ENCODE peak calls at places on chromosomes 5 and 9, in ten cellular contexts. B, F, K, N, L, Q, U, C, M and A are unnamed samples.

GRCh38 chr9:73166453-73166852 is 14.8 kb downstream of the ANXA1 start:
- DNase-seq in C (no peak), F (no peak), U (no peak), M (no peak), Q (no peak), B (no peak), N (no peak), L (no peak), K (no peak), A (no peak)

GRCh38 chr5:43038523-43038989 is 1.6 kb downstream of the ANXA2R start:
- DNase-seq in Q (no peak), M (no peak), U (no peak), L (no peak), N (peak), B (peak), F (peak), K (peak), C (peak), A (peak)

GRCh38 chr5:24598926-24599325 is 45.9 kb downstream of the CDH10 start:
- DNase-seq in F (no peak), U (no peak), K (no peak), L (no peak), C (no peak), N (no peak), Q (no peak), B (no peak), M (no peak), A (no peak)

GRCh38 chr9:132762896-132763295 is 92.6 kb downstream of the GTF3C4 start:
- DNase-seq in N (no peak), C (no peak), L (no peak), K (no peak), Q (no peak), B (no peak), F (no peak), M (no peak), U (no peak), A (no peak)

GRCh38 chr9:105064248-105065118 is 136.5 kb upstream of the ABCA1 start:
- DNase-seq in M (no peak), B (peak), Q (peak), C (peak), U (peak), F (peak), K (no peak), N (peak), L (no peak), A (no peak)

GRCh38 chr5:109410389-109411174 is 808 bp upstream of the PJA2 start:
- DNase-seq in U (peak), N (peak), Q (peak), B (peak), F (peak), L (peak), M (peak), K (peak), C (peak), A (no peak)

GRCh38 chr5:159935946-159936345 is 19.7 kb downstream of the ADRA1B start:
- DNase-seq in C (no peak), U (no peak), L (no peak), F (no peak), N (no peak), B (no peak), M (no peak), Q (no peak), K (no peak), A (no peak)

GRCh38 chr9:20838218-20838617 is 154.2 kb downstream of the FOCAD start:
- DNase-seq in B (no peak), N (no peak), C (peak), L (no peak), F (no peak), U (no peak), Q (no peak), K (no peak), M (no peak), A (no peak)

GRCh38 chr9:93827545-93828330 is 127.4 kb downstream of the BARX1 start:
- DNase-seq in U (no peak), K (no peak), Q (peak), N (peak), M (no peak), F (peak), C (peak), L (no peak), B (peak), A (peak)

GRCh38 chr5:59092758-59093157 is 509.9 kb downstream of the RAB3C start:
- DNase-seq in N (no peak), K (no peak), B (no peak), C (no peak), Q (no peak), L (no peak), F (no peak), M (no peak), U (no peak), A (no peak)

GRCh38 chr9:136345281-136346156 is 18.0 kb downstream of the DNLZ start:
- DNase-seq in N (no peak), K (no peak), F (peak), M (no peak), B (peak), U (no peak), L (no peak), C (peak), Q (no peak), A (no peak)
- H3K4me3 ChIP-seq in N (no peak), K (no peak), F (no peak), M (no peak), B (no peak), U (no peak), L (no peak), C (no peak), Q (no peak), A (no peak)

GRCh38 chr5:175894251-175894650 is 22.9 kb downstream of the CPLX2 start:
- DNase-seq in B (no peak), M (no peak), L (no peak), F (no peak), C (no peak), K (no peak), Q (no peak), U (no peak), N (no peak), A (no peak)

GRCh38 chr5:175894805-175895204 is 23.4 kb downstream of the CPLX2 start:
- DNase-seq in U (no peak), N (peak), L (no peak), Q (no peak), C (no peak), B (no peak), K (no peak), M (no peak), F (no peak), A (no peak)

GRCh38 chr5:175889910-175890684 is 18.7 kb downstream of the CPLX2 start:
- DNase-seq in M (no peak), Q (no peak), C (no peak), B (no peak), U (no peak), K (no peak), L (no peak), F (no peak), N (no peak), A (no peak)

GRCh38 chr5:175893466-175893865 is 22.1 kb downstream of the CPLX2 start:
- DNase-seq in L (no peak), M (no peak), C (no peak), N (no peak), F (no peak), U (no peak), Q (no peak), K (no peak), B (no peak), A (no peak)

GRCh38 chr5:175892401-175892800 is 21.0 kb downstream of the CPLX2 start:
- DNase-seq in U (no peak), C (no peak), M (no peak), Q (no peak), K (no peak), F (peak), N (no peak), L (no peak), B (no peak), A (no peak)
- H3K4me3 ChIP-seq in U (no peak), C (no peak), M (no peak), Q (no peak), K (no peak), F (no peak), N (no peak), L (no peak), B (no peak), A (no peak)

GRCh38 chr5:75729321-75729720 is 12.1 kb upstream of the POC5 start:
- DNase-seq in Q (no peak), F (no peak), C (peak), M (no peak), N (no peak), B (peak), U (no peak), K (no peak), L (no peak), A (no peak)
- H3K4me3 ChIP-seq in Q (peak), F (no peak), C (no peak), M (no peak), N (no peak), B (no peak), U (no peak), K (no peak), L (no peak), A (no peak)

GRCh38 chr9:114929166-114929565 is 1.2 kb downstream of the TNFSF8 start:
- DNase-seq in K (no peak), N (peak), U (no peak), F (no peak), Q (no peak), M (no peak), L (no peak), B (no peak), C (no peak), A (peak)
- H3K4me3 ChIP-seq in K (peak), N (peak), U (no peak), F (no peak), Q (no peak), M (peak), L (no peak), B (no peak), C (no peak), A (peak)